ENCODE peak calls at places on chromosome 2, in four cellular contexts. One of them, this sample, is unnamed.

GRCh38 chr2:102950547-102950946 is 188.7 kb downstream of the TMEM182 start:
- DNase-seq in uterus: no peak
- DNase-seq in mammary epithelial cell: no peak
- DNase-seq in left lung: no peak
- DNase-seq in this sample: no peak

GRCh38 chr2:105820691-105821090 is 76.0 kb downstream of the NCK2 start:
- DNase-seq in mammary epithelial cell: no peak
- DNase-seq in uterus: no peak
- DNase-seq in left lung: no peak
- DNase-seq in this sample: no peak

GRCh38 chr2:237968048-237968862 is 1.4 kb downstream of the UBE2F start:
- DNase-seq in uterus: peak
- DNase-seq in left lung: peak
- DNase-seq in mammary epithelial cell: peak
- DNase-seq in this sample: no peak

GRCh38 chr2:56531668-56532420 is 348.1 kb downstream of the CCDC85A start:
- DNase-seq in left lung: no peak
- DNase-seq in mammary epithelial cell: no peak
- DNase-seq in uterus: no peak
- DNase-seq in this sample: no peak

GRCh38 chr2:128474962-128475361 is 156.3 kb upstream of the HS6ST1 start:
- DNase-seq in uterus: no peak
- DNase-seq in left lung: no peak
- DNase-seq in mammary epithelial cell: no peak
- DNase-seq in this sample: no peak

GRCh38 chr2:174636979-174637378 is 39.4 kb upstream of the WIPF1 start:
- DNase-seq in left lung: no peak
- DNase-seq in mammary epithelial cell: no peak
- DNase-seq in uterus: no peak
- DNase-seq in this sample: no peak

GRCh38 chr2:12715258-12715865 is 1.4 kb upstream of the TRIB2 start:
- DNase-seq in mammary epithelial cell: no peak
- DNase-seq in left lung: no peak
- DNase-seq in uterus: no peak
- DNase-seq in this sample: no peak

GRCh38 chr2:174176898-174177297 is 71.4 kb downstream of the OLA1 start:
- DNase-seq in left lung: no peak
- DNase-seq in mammary epithelial cell: peak
- DNase-seq in uterus: no peak
- DNase-seq in this sample: no peak

GRCh38 chr2:59076079-59076619 is 835.0 kb upstream of the FANCL start:
- DNase-seq in mammary epithelial cell: no peak
- DNase-seq in left lung: no peak
- DNase-seq in uterus: no peak
- DNase-seq in this sample: no peak

GRCh38 chr2:138777996-138778395 is 2.2 kb downstream of the NXPH2 start:
- DNase-seq in uterus: no peak
- DNase-seq in left lung: no peak
- DNase-seq in mammary epithelial cell: no peak
- DNase-seq in this sample: no peak

GRCh38 chr2:39124770-39125075 is 3.9 kb upstream of the SOS1 start:
- DNase-seq in mammary epithelial cell: no peak
- DNase-seq in left lung: peak
- DNase-seq in uterus: no peak
- DNase-seq in this sample: peak

GRCh38 chr2:163471947-163472346 is 263.9 kb downstream of the FIGN start:
- DNase-seq in mammary epithelial cell: peak
- DNase-seq in uterus: no peak
- DNase-seq in left lung: no peak
- DNase-seq in this sample: no peak

GRCh38 chr2:55213822-55214221 is 18.3 kb downstream of the CLHC1 start:
- DNase-seq in mammary epithelial cell: no peak
- DNase-seq in uterus: no peak
- DNase-seq in left lung: no peak
- DNase-seq in this sample: no peak

GRCh38 chr2:206846854-206847834 is 81.7 kb downstream of the FASTKD2 start:
- DNase-seq in uterus: no peak
- DNase-seq in mammary epithelial cell: no peak
- DNase-seq in left lung: no peak
- DNase-seq in this sample: no peak

GRCh38 chr2:206840999-206841398 is 75.6 kb downstream of the FASTKD2 start:
- DNase-seq in uterus: no peak
- DNase-seq in mammary epithelial cell: no peak
- DNase-seq in left lung: no peak
- DNase-seq in this sample: no peak

GRCh38 chr2:206846331-206846730 is 80.9 kb downstream of the FASTKD2 start:
- DNase-seq in uterus: no peak
- DNase-seq in left lung: no peak
- DNase-seq in mammary epithelial cell: no peak
- DNase-seq in this sample: no peak

GRCh38 chr2:206850369-206850768 is 85.0 kb downstream of the FASTKD2 start:
- DNase-seq in uterus: no peak
- DNase-seq in mammary epithelial cell: no peak
- DNase-seq in left lung: no peak
- DNase-seq in this sample: no peak

GRCh38 chr2:206845877-206846276 is 80.5 kb downstream of the FASTKD2 start:
- DNase-seq in mammary epithelial cell: no peak
- DNase-seq in uterus: no peak
- DNase-seq in left lung: no peak
- DNase-seq in this sample: no peak
- H3K27ac ChIP-seq in mammary epithelial cell: no peak
- H3K27ac ChIP-seq in uterus: no peak
- H3K27ac ChIP-seq in left lung: no peak
- H3K27ac ChIP-seq in this sample: no peak

DNA sequence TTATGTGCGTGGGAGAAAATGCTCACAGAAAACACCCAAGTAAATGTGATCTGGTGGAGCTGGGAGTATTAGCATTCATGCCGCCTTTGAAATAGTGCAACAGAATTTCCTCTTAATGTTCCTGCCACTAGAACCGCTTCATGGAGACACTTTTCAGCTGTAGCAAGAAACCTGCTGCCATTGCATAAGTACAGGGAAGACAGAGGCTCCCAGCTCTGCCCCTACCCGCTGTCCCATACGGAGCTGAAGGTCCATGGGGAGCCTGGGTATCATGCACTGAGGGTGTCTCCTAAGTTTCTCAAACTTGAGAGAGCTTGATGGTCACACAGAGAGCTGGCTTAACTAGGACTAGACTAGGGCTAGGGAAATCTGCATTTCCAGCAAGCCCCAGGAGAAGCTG is 49.6 kb downstream of the CRIM1 start:
- DNase-seq in uterus: no peak
- DNase-seq in left lung: no peak
- DNase-seq in mammary epithelial cell: no peak
- DNase-seq in this sample: no peak
- H3K27ac ChIP-seq in uterus: peak
- H3K27ac ChIP-seq in left lung: no peak
- H3K27ac ChIP-seq in mammary epithelial cell: no peak
- H3K27ac ChIP-seq in this sample: peak

GRCh38 chr2:157376041-157376440 is 50.4 kb upstream of the ERMN start:
- DNase-seq in mammary epithelial cell: no peak
- DNase-seq in uterus: no peak
- DNase-seq in left lung: no peak
- DNase-seq in this sample: no peak

GRCh38 chr2:157375384-157375783 is 49.8 kb upstream of the ERMN start:
- DNase-seq in mammary epithelial cell: no peak
- DNase-seq in uterus: no peak
- DNase-seq in left lung: no peak
- DNase-seq in this sample: no peak
- H3K27ac ChIP-seq in mammary epithelial cell: no peak
- H3K27ac ChIP-seq in uterus: no peak
- H3K27ac ChIP-seq in left lung: no peak
- H3K27ac ChIP-seq in this sample: no peak

DNA sequence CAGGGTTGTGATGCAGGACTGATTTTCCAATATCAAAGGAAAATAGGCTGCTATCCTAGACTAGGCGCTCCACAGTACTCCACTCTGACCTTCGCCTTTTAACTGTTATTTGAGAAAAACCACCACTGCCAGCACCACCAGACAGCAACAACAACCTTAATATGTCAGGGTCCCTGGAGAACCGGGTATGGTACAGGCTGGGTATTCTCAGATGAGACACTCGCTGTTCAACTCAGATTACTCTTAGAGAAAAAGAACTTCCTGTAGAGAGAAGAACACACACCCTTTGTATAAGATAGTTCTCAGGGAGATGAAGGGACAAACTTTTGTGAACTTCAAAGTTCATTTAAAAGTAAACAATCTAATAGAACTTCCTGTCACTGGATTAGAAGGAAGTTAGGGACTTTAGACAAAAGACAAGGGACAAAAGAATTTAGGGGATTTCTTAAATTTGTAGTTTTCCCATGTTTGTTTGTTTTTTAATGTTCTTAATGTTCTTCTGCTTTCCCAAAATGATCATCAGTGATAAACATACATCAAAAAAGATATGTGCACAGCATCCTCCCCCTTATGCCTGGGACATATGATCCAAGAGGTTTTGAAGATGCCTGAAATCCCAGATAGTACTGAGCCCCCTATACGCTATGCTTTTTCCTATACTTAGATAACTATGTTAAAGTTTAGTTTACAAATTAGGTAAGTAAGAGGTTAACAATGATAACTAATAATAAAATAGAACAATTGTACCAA is 41.3 kb upstream of the PPP1R1C start:
- DNase-seq in mammary epithelial cell: no peak
- DNase-seq in uterus: no peak
- DNase-seq in left lung: no peak
- DNase-seq in this sample: no peak
- H3K27ac ChIP-seq in mammary epithelial cell: no peak
- H3K27ac ChIP-seq in uterus: no peak
- H3K27ac ChIP-seq in left lung: peak
- H3K27ac ChIP-seq in this sample: no peak

GRCh38 chr2:192029089-192029488 is 165.6 kb downstream of the TMEFF2 start:
- DNase-seq in mammary epithelial cell: peak
- DNase-seq in uterus: no peak
- DNase-seq in left lung: no peak
- DNase-seq in this sample: no peak
- H3K27ac ChIP-seq in mammary epithelial cell: no peak
- H3K27ac ChIP-seq in uterus: no peak
- H3K27ac ChIP-seq in left lung: no peak
- H3K27ac ChIP-seq in this sample: no peak

DNA sequence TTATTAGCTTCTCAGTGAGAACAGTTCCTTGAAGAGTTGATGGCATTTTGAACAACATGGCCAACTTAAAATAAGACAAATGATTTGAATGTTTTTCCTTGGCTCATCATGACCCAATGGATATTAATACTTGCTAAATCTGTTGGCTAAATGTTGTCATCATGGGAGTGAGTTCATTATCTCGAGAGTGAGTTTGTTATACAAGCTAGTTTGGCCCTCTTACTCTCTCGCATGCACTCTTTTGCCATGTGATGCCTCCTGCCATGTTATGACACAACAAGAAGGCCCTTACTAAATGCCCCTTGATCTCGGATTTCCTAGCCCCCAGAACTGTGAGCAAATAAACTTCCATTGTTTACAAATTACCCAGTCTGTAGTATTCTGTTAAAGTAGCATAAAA is 22.9 kb upstream of the SANBR start:
- DNase-seq in uterus: no peak
- DNase-seq in mammary epithelial cell: no peak
- DNase-seq in left lung: no peak
- DNase-seq in this sample: peak
- H3K27ac ChIP-seq in uterus: no peak
- H3K27ac ChIP-seq in mammary epithelial cell: no peak
- H3K27ac ChIP-seq in left lung: no peak
- H3K27ac ChIP-seq in this sample: peak

GRCh38 chr2:46732127-46732526 is 183.5 kb downstream of the MCFD2 start:
- DNase-seq in mammary epithelial cell: no peak
- DNase-seq in uterus: no peak
- DNase-seq in left lung: no peak
- DNase-seq in this sample: no peak
- H3K27ac ChIP-seq in mammary epithelial cell: no peak
- H3K27ac ChIP-seq in uterus: no peak
- H3K27ac ChIP-seq in left lung: no peak
- H3K27ac ChIP-seq in this sample: no peak

GRCh38 chr2:219278655-219279150 is 463 bp upstream of the DNAJB2 start:
- DNase-seq in uterus: no peak
- DNase-seq in mammary epithelial cell: no peak
- DNase-seq in left lung: no peak
- DNase-seq in this sample: no peak
- H3K27ac ChIP-seq in uterus: peak
- H3K27ac ChIP-seq in mammary epithelial cell: peak
- H3K27ac ChIP-seq in left lung: peak
- H3K27ac ChIP-seq in this sample: peak

This sample was measured in heart left ventricle.